ENCODE peak calls at places on chromosomes 16 and 17, in four cellular contexts. One of them, this sample, is unnamed.

GRCh38 chr17:56478836-56479447 is 114.6 kb upstream of the NOG start:
- DNase-seq in H1: no peak
- DNase-seq in GM12878: no peak
- DNase-seq in HCT116: peak; percentile 58
- DNase-seq in this sample: peak; percentile 15

GRCh38 chr16:11796227-11797165 is 562 bp downstream of the ZC3H7A start:
- DNase-seq in GM12878: no peak
- DNase-seq in HCT116: no peak
- DNase-seq in H1: peak; percentile 63
- DNase-seq in this sample: no peak

GRCh38 chr17:77427471-77427991 is 286.8 kb downstream of the SEC14L1 start:
- DNase-seq in H1: no peak
- DNase-seq in HCT116: no peak
- DNase-seq in GM12878: no peak
- DNase-seq in this sample: no peak

GRCh38 chr17:30031214-30031869 is 85.3 kb upstream of the NSRP1 start:
- DNase-seq in HCT116: no peak
- DNase-seq in GM12878: peak; percentile 33
- DNase-seq in H1: no peak
- DNase-seq in this sample: no peak

GRCh38 chr17:79834575-79835469 is 4.4 kb downstream of the CBX4 start:
- DNase-seq in H1: peak; percentile 98
- DNase-seq in HCT116: no peak
- DNase-seq in GM12878: no peak
- DNase-seq in this sample: no peak

GRCh38 chr17:58120195-58120822 is 27.9 kb upstream of the OR4D1 start:
- DNase-seq in GM12878: no peak
- DNase-seq in HCT116: peak; percentile 33
- DNase-seq in H1: peak; percentile 59
- DNase-seq in this sample: peak; percentile 93

GRCh38 chr17:5413682-5414081 is 5.8 kb downstream of the NUP88 start:
- DNase-seq in HCT116: peak; percentile 73
- DNase-seq in H1: no peak
- DNase-seq in GM12878: no peak
- DNase-seq in this sample: no peak

GRCh38 chr17:66165537-66166123 is 26.3 kb downstream of the CEP112 start:
- DNase-seq in GM12878: peak; percentile 5
- DNase-seq in HCT116: peak; percentile 58
- DNase-seq in H1: no peak
- DNase-seq in this sample: peak; percentile 54

GRCh38 chr16:89764711-89765201 is 43.4 kb downstream of the ZNF276 start:
- DNase-seq in GM12878: peak; percentile 91
- DNase-seq in H1: no peak
- DNase-seq in HCT116: no peak
- DNase-seq in this sample: no peak

GRCh38 chr16:728131-728889 is 1.4 kb downstream of the HAGHL start:
- DNase-seq in GM12878: no peak
- DNase-seq in HCT116: peak; percentile 86
- DNase-seq in H1: no peak
- DNase-seq in this sample: peak; percentile 93

GRCh38 chr16:88928405-88929375 is 48.3 kb downstream of the CBFA2T3 start:
- DNase-seq in GM12878: no peak
- DNase-seq in HCT116: no peak
- DNase-seq in H1: no peak
- DNase-seq in this sample: peak; percentile 96

GRCh38 chr16:73011926-73012325 is 36.0 kb downstream of the ZFHX3 start:
- DNase-seq in H1: no peak
- DNase-seq in HCT116: no peak
- DNase-seq in GM12878: no peak
- DNase-seq in this sample: no peak

GRCh38 chr17:77318491-77319210 is 177.9 kb downstream of the SEC14L1 start:
- DNase-seq in HCT116: no peak
- DNase-seq in GM12878: no peak
- DNase-seq in H1: no peak
- DNase-seq in this sample: no peak

GRCh38 chr16:734981-735881 is 5.6 kb downstream of the CIAO3 start:
- DNase-seq in GM12878: no peak
- DNase-seq in HCT116: no peak
- DNase-seq in H1: no peak
- DNase-seq in this sample: no peak

GRCh38 chr17:50055055-50055425 is 870 bp upstream of the ITGA3 start:
- DNase-seq in HCT116: peak; percentile 93
- DNase-seq in H1: peak; percentile 79
- DNase-seq in GM12878: no peak
- DNase-seq in this sample: peak; percentile 98

GRCh38 chr16:2867987-2868789 is 10.2 kb upstream of the PRSS22 start:
- DNase-seq in HCT116: peak; percentile 86
- DNase-seq in GM12878: peak; percentile 66
- DNase-seq in H1: peak; percentile 99
- DNase-seq in this sample: peak; percentile 89

GRCh38 chr17:14739656-14740431 is 439.0 kb downstream of the HS3ST3B1 start:
- DNase-seq in H1: no peak
- DNase-seq in HCT116: no peak
- DNase-seq in GM12878: no peak
- DNase-seq in this sample: no peak

GRCh38 chr16:51556694-51557327 is 405.7 kb upstream of the SALL1 start:
- DNase-seq in H1: no peak
- DNase-seq in GM12878: no peak
- DNase-seq in HCT116: no peak
- DNase-seq in this sample: no peak

GRCh38 chr16:31005350-31006085 is 4.9 kb downstream of the STX1B start:
- DNase-seq in H1: no peak
- DNase-seq in HCT116: no peak
- DNase-seq in GM12878: no peak
- DNase-seq in this sample: no peak

GRCh38 chr16:82337355-82337754 is 167.3 kb upstream of the MPHOSPH6 start:
- DNase-seq in HCT116: no peak
- DNase-seq in H1: no peak
- DNase-seq in GM12878: no peak
- DNase-seq in this sample: no peak

GRCh38 chr17:1626333-1626732 is 2.3 kb downstream of the SLC43A2 start:
- DNase-seq in H1: no peak
- DNase-seq in HCT116: no peak
- DNase-seq in GM12878: no peak
- DNase-seq in this sample: no peak

GRCh38 chr16:88424536-88425230 is 28.4 kb upstream of the ZFPM1 start:
- DNase-seq in H1: no peak
- DNase-seq in HCT116: no peak
- DNase-seq in GM12878: no peak
- DNase-seq in this sample: no peak

GRCh38 chr16:15829460-15829859 is 27.4 kb downstream of the MYH11 start:
- DNase-seq in GM12878: no peak
- DNase-seq in H1: no peak
- DNase-seq in HCT116: no peak
- DNase-seq in this sample: no peak

GRCh38 chr16:55408656-55409055 is 70.3 kb upstream of the MMP2 start:
- DNase-seq in GM12878: no peak
- DNase-seq in HCT116: no peak
- DNase-seq in H1: no peak
- DNase-seq in this sample: no peak

GRCh38 chr16:50642349-50642748 is 38.8 kb downstream of the SNX20 start:
- DNase-seq in HCT116: no peak
- DNase-seq in GM12878: no peak
- DNase-seq in H1: no peak
- DNase-seq in this sample: no peak

GRCh38 chr17:30155389-30155788 is 38.8 kb downstream of the NSRP1 start:
- DNase-seq in H1: no peak
- DNase-seq in GM12878: no peak
- DNase-seq in HCT116: no peak
- DNase-seq in this sample: no peak

GRCh38 chr16:50067290-50067853 is 1.6 kb downstream of the HEATR3 start:
- DNase-seq in HCT116: peak; percentile 22
- DNase-seq in H1: peak; percentile 46
- DNase-seq in GM12878: no peak
- DNase-seq in this sample: no peak

GRCh38 chr17:7413346-7413985 is 5.8 kb downstream of the NLGN2 start:
- DNase-seq in GM12878: no peak
- DNase-seq in H1: no peak
- DNase-seq in HCT116: no peak
- DNase-seq in this sample: no peak

GRCh38 chr17:69712801-69713311 is 298.4 kb downstream of the MAP2K6 start:
- DNase-seq in HCT116: no peak
- DNase-seq in GM12878: no peak
- DNase-seq in H1: no peak
- DNase-seq in this sample: no peak

GRCh38 chr17:49996495-49997255 is 1.7 kb upstream of the DLX3 start:
- DNase-seq in GM12878: no peak
- DNase-seq in H1: peak; percentile 96
- DNase-seq in HCT116: no peak
- DNase-seq in this sample: peak; percentile 69

GRCh38 chr17:28701987-28702751 is 9.5 kb downstream of the PROCA1 start:
- DNase-seq in HCT116: no peak
- DNase-seq in H1: no peak
- DNase-seq in GM12878: no peak
- DNase-seq in this sample: no peak

GRCh38 chr17:66684256-66684655 is 150.7 kb upstream of the CACNG5 start:
- DNase-seq in H1: no peak
- DNase-seq in HCT116: no peak
- DNase-seq in GM12878: no peak
- DNase-seq in this sample: no peak

GRCh38 chr16:50093607-50094570 is 28.1 kb downstream of the HEATR3 start:
- DNase-seq in HCT116: no peak
- DNase-seq in GM12878: no peak
- DNase-seq in H1: no peak
- DNase-seq in this sample: no peak

GRCh38 chr17:15935891-15936290 is 9.0 kb upstream of the ADORA2B start:
- DNase-seq in H1: no peak
- DNase-seq in GM12878: no peak
- DNase-seq in HCT116: no peak
- DNase-seq in this sample: no peak

GRCh38 chr17:81032641-81033422 is 2.1 kb upstream of the BAIAP2 start:
- DNase-seq in HCT116: no peak
- DNase-seq in GM12878: no peak
- DNase-seq in H1: no peak
- DNase-seq in this sample: no peak

GRCh38 chr17:74554909-74555308 is 9.0 kb upstream of the CD300C start:
- DNase-seq in HCT116: no peak
- DNase-seq in GM12878: no peak
- DNase-seq in H1: no peak
- DNase-seq in this sample: no peak

GRCh38 chr17:74840989-74841666 is 18.6 kb downstream of the GRIN2C start:
- DNase-seq in GM12878: no peak
- DNase-seq in HCT116: no peak
- DNase-seq in H1: no peak
- DNase-seq in this sample: no peak

DNA sequence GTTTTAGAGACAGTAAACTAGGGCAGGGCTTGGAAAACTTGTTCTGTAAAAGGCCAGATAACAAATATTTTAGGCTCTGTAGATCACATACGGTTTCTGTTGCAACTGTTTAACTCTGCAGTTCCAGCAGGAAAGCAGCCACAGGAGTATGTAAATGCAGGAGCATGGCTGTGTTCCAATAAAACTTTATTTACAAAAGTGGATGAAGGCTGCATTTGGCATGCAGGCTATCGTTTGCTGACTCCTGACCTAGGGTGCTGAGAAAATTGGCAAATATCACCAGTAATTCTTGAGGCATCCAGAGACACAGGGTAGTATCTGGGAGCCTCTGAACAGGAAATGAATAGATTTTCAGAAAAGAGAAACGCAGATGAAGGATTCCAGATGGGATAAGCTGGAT is 274.0 kb downstream of the MAF start:
- DNase-seq in GM12878: no peak
- DNase-seq in HCT116: no peak
- DNase-seq in H1: no peak
- DNase-seq in this sample: no peak
- TF ChIP-seq JUND in GM12878: no peak
- TF ChIP-seq JUND in HCT116: no peak
- TF ChIP-seq JUND in H1: no peak
- TF ChIP-seq JUND in this sample: no peak

GRCh38 chr16:80708823-80709222 is 95.6 kb downstream of the CDYL2 start:
- DNase-seq in H1: no peak
- DNase-seq in GM12878: no peak
- DNase-seq in HCT116: no peak
- DNase-seq in this sample: no peak
- TF ChIP-seq JUND in H1: no peak
- TF ChIP-seq JUND in GM12878: no peak
- TF ChIP-seq JUND in HCT116: no peak
- TF ChIP-seq JUND in this sample: no peak

GRCh38 chr17:16945513-16946201 is 26.3 kb downstream of the TNFRSF13B start:
- DNase-seq in GM12878: no peak
- DNase-seq in HCT116: peak; percentile 7
- DNase-seq in H1: peak; percentile 66
- DNase-seq in this sample: no peak
- TF ChIP-seq JUND in GM12878: no peak
- TF ChIP-seq JUND in HCT116: no peak
- TF ChIP-seq JUND in H1: no peak
- TF ChIP-seq JUND in this sample: no peak

GRCh38 chr17:335691-336090 is 16.9 kb downstream of the RPH3AL start:
- DNase-seq in GM12878: no peak
- DNase-seq in H1: no peak
- DNase-seq in HCT116: no peak
- DNase-seq in this sample: no peak

GRCh38 chr17:332023-332422 is 20.6 kb downstream of the RPH3AL start:
- DNase-seq in H1: no peak
- DNase-seq in GM12878: no peak
- DNase-seq in HCT116: no peak
- DNase-seq in this sample: no peak

GRCh38 chr17:332558-333322 is 19.9 kb downstream of the RPH3AL start:
- DNase-seq in GM12878: no peak
- DNase-seq in H1: no peak
- DNase-seq in HCT116: no peak
- DNase-seq in this sample: no peak

GRCh38 chr17:334974-335481 is 17.6 kb downstream of the RPH3AL start:
- DNase-seq in H1: no peak
- DNase-seq in GM12878: no peak
- DNase-seq in HCT116: no peak
- DNase-seq in this sample: no peak

GRCh38 chr17:333626-334396 is 18.8 kb downstream of the RPH3AL start:
- DNase-seq in GM12878: no peak
- DNase-seq in H1: peak; percentile 69
- DNase-seq in HCT116: no peak
- DNase-seq in this sample: no peak
- TF ChIP-seq JUND in GM12878: no peak
- TF ChIP-seq JUND in H1: no peak
- TF ChIP-seq JUND in HCT116: no peak
- TF ChIP-seq JUND in this sample: no peak

DNA sequence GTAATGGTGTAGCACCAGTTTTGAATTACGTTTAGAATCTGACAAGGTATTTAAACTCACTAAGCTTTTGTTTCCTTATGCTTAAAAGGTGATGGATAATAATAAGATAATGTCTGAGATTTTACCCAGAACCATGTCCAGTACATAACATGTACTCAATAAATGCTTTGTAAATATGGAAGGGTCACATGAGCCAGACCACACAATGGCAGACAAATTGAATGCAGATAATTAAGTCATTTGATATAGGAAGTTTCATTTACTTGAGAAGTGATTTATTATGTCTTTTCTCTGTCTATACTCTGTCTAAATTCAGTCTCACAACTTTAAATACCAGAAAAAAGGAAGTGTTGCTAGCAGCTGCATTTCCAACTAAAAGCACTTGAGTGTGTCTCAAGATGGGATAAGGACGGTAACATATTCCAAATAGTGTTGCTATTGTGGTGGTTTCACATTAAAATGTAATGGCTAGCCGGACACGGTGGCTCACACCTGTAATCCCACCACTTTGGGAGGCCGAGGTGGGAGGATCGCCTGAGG is 52.5 kb upstream of the DHX40 start:
- DNase-seq in GM12878: no peak
- DNase-seq in HCT116: no peak
- DNase-seq in H1: no peak
- DNase-seq in this sample: no peak
- TF ChIP-seq JUND in GM12878: no peak
- TF ChIP-seq JUND in HCT116: no peak
- TF ChIP-seq JUND in H1: no peak
- TF ChIP-seq JUND in this sample: no peak